ENCODE peak calls at places on chromosomes 11 and 22, in nine cellular contexts. One of them, this sample, is unnamed. For H3K36me3, the result is how much of the 10 kb centered on the place peaks cover.

GRCh38 chr11:94450061-94450460 is 43.6 kb downstream of the MRE11 start:
- DNase-seq in suprapubic skin: no peak
- DNase-seq in transverse colon: no peak
- DNase-seq in endothelial cell of umbilical vein: peak
- DNase-seq in body of pancreas: no peak
- DNase-seq in vagina: no peak
- DNase-seq in breast epithelium: no peak
- DNase-seq in IMR-90: peak
- DNase-seq in HCT116: no peak
- DNase-seq in this sample: no peak

GRCh38 chr11:98194611-98195010 is 826.1 kb upstream of the CNTN5 start:
- DNase-seq in vagina: no peak
- DNase-seq in transverse colon: no peak
- DNase-seq in endothelial cell of umbilical vein: no peak
- DNase-seq in breast epithelium: no peak
- DNase-seq in suprapubic skin: no peak
- DNase-seq in IMR-90: no peak
- DNase-seq in HCT116: no peak
- DNase-seq in body of pancreas: no peak
- DNase-seq in this sample: no peak

GRCh38 chr11:96167233-96167632 is 175.8 kb downstream of the MAML2 start:
- DNase-seq in transverse colon: no peak
- DNase-seq in endothelial cell of umbilical vein: no peak
- DNase-seq in body of pancreas: no peak
- DNase-seq in HCT116: no peak
- DNase-seq in breast epithelium: no peak
- DNase-seq in vagina: no peak
- DNase-seq in suprapubic skin: no peak
- DNase-seq in IMR-90: no peak
- DNase-seq in this sample: no peak

GRCh38 chr11:130549393-130549999 is 101.1 kb downstream of the ADAMTS15 start:
- DNase-seq in transverse colon: no peak
- DNase-seq in HCT116: no peak
- DNase-seq in endothelial cell of umbilical vein: no peak
- DNase-seq in breast epithelium: no peak
- DNase-seq in body of pancreas: no peak
- DNase-seq in IMR-90: no peak
- DNase-seq in suprapubic skin: no peak
- DNase-seq in vagina: no peak
- DNase-seq in this sample: no peak

GRCh38 chr22:30015846-30016245 is 64.4 kb upstream of the HORMAD2 start:
- DNase-seq in vagina: no peak
- DNase-seq in body of pancreas: no peak
- DNase-seq in breast epithelium: no peak
- DNase-seq in HCT116: no peak
- DNase-seq in endothelial cell of umbilical vein: no peak
- DNase-seq in suprapubic skin: no peak
- DNase-seq in IMR-90: peak
- DNase-seq in transverse colon: no peak
- DNase-seq in this sample: no peak

GRCh38 chr22:23118647-23119491 is 22.9 kb downstream of the RSPH14 start:
- DNase-seq in IMR-90: no peak
- DNase-seq in HCT116: no peak
- DNase-seq in endothelial cell of umbilical vein: no peak
- DNase-seq in transverse colon: no peak
- DNase-seq in body of pancreas: no peak
- DNase-seq in breast epithelium: no peak
- DNase-seq in suprapubic skin: no peak
- DNase-seq in vagina: no peak
- DNase-seq in this sample: no peak

GRCh38 chr11:36056160-36056751 is 112.4 kb downstream of the LDLRAD3 start:
- DNase-seq in breast epithelium: no peak
- DNase-seq in body of pancreas: peak
- DNase-seq in endothelial cell of umbilical vein: peak
- DNase-seq in IMR-90: peak
- DNase-seq in HCT116: no peak
- DNase-seq in suprapubic skin: no peak
- DNase-seq in transverse colon: no peak
- DNase-seq in vagina: no peak
- DNase-seq in this sample: no peak

GRCh38 chr11:113796663-113797259 is 17.2 kb downstream of the CLDN25 start:
- DNase-seq in endothelial cell of umbilical vein: peak
- DNase-seq in vagina: no peak
- DNase-seq in body of pancreas: peak
- DNase-seq in suprapubic skin: no peak
- DNase-seq in transverse colon: no peak
- DNase-seq in IMR-90: peak
- DNase-seq in HCT116: peak
- DNase-seq in breast epithelium: no peak
- DNase-seq in this sample: peak

GRCh38 chr11:113474362-113475159 is 637 bp downstream of the DRD2 start:
- DNase-seq in IMR-90: peak
- DNase-seq in HCT116: no peak
- DNase-seq in transverse colon: peak
- DNase-seq in vagina: peak
- DNase-seq in endothelial cell of umbilical vein: peak
- DNase-seq in breast epithelium: peak
- DNase-seq in body of pancreas: peak
- DNase-seq in suprapubic skin: peak
- DNase-seq in this sample: peak

GRCh38 chr22:50267591-50268390 is 2.4 kb downstream of the MAPK11 start:
- DNase-seq in breast epithelium: peak
- DNase-seq in HCT116: no peak
- DNase-seq in vagina: no peak
- DNase-seq in body of pancreas: peak
- DNase-seq in transverse colon: peak
- DNase-seq in endothelial cell of umbilical vein: peak
- DNase-seq in IMR-90: peak
- DNase-seq in suprapubic skin: no peak
- DNase-seq in this sample: peak

GRCh38 chr11:10628506-10629236 is 60.2 kb upstream of the LYVE1 start:
- DNase-seq in breast epithelium: no peak
- DNase-seq in endothelial cell of umbilical vein: no peak
- DNase-seq in transverse colon: no peak
- DNase-seq in vagina: no peak
- DNase-seq in body of pancreas: no peak
- DNase-seq in HCT116: no peak
- DNase-seq in IMR-90: no peak
- DNase-seq in suprapubic skin: no peak
- DNase-seq in this sample: no peak

GRCh38 chr11:66600219-66600923 is 7.4 kb downstream of the CCS start:
- DNase-seq in vagina: no peak
- DNase-seq in IMR-90: peak
- DNase-seq in endothelial cell of umbilical vein: no peak
- DNase-seq in body of pancreas: no peak
- DNase-seq in HCT116: no peak
- DNase-seq in breast epithelium: no peak
- DNase-seq in transverse colon: no peak
- DNase-seq in suprapubic skin: no peak
- DNase-seq in this sample: no peak

GRCh38 chr11:113204280-113204679 is 110.1 kb upstream of the TTC12 start:
- DNase-seq in vagina: no peak
- DNase-seq in transverse colon: no peak
- DNase-seq in suprapubic skin: no peak
- DNase-seq in HCT116: no peak
- DNase-seq in body of pancreas: no peak
- DNase-seq in breast epithelium: no peak
- DNase-seq in endothelial cell of umbilical vein: no peak
- DNase-seq in IMR-90: no peak
- DNase-seq in this sample: no peak

GRCh38 chr11:123158609-123159008 is 36.4 kb downstream of the CLMP start:
- DNase-seq in body of pancreas: no peak
- DNase-seq in breast epithelium: no peak
- DNase-seq in IMR-90: no peak
- DNase-seq in endothelial cell of umbilical vein: no peak
- DNase-seq in transverse colon: no peak
- DNase-seq in vagina: no peak
- DNase-seq in HCT116: no peak
- DNase-seq in suprapubic skin: no peak
- DNase-seq in this sample: no peak

GRCh38 chr11:125224391-125225015 is 60.0 kb downstream of the PKNOX2 start:
- DNase-seq in HCT116: peak
- DNase-seq in IMR-90: peak
- DNase-seq in transverse colon: no peak
- DNase-seq in suprapubic skin: no peak
- DNase-seq in endothelial cell of umbilical vein: peak
- DNase-seq in vagina: no peak
- DNase-seq in breast epithelium: no peak
- DNase-seq in body of pancreas: peak
- DNase-seq in this sample: no peak

GRCh38 chr11:100404907-100405306 is 282.2 kb upstream of the ARHGAP42 start:
- DNase-seq in HCT116: no peak
- DNase-seq in suprapubic skin: no peak
- DNase-seq in vagina: no peak
- DNase-seq in body of pancreas: no peak
- DNase-seq in IMR-90: no peak
- DNase-seq in transverse colon: no peak
- DNase-seq in endothelial cell of umbilical vein: no peak
- DNase-seq in breast epithelium: no peak
- DNase-seq in this sample: no peak

GRCh38 chr22:23787600-23787896 is 782 bp downstream of the SMARCB1 start:
- DNase-seq in suprapubic skin: no peak
- DNase-seq in HCT116: no peak
- DNase-seq in breast epithelium: no peak
- DNase-seq in endothelial cell of umbilical vein: no peak
- DNase-seq in IMR-90: no peak
- DNase-seq in body of pancreas: no peak
- DNase-seq in transverse colon: no peak
- DNase-seq in vagina: no peak
- DNase-seq in this sample: no peak

GRCh38 chr22:28952857-28953256 is 69.5 kb downstream of the ZNRF3 start:
- DNase-seq in suprapubic skin: no peak
- DNase-seq in HCT116: no peak
- DNase-seq in transverse colon: no peak
- DNase-seq in breast epithelium: no peak
- DNase-seq in vagina: no peak
- DNase-seq in body of pancreas: no peak
- DNase-seq in IMR-90: peak
- DNase-seq in endothelial cell of umbilical vein: no peak
- DNase-seq in this sample: peak

DNA sequence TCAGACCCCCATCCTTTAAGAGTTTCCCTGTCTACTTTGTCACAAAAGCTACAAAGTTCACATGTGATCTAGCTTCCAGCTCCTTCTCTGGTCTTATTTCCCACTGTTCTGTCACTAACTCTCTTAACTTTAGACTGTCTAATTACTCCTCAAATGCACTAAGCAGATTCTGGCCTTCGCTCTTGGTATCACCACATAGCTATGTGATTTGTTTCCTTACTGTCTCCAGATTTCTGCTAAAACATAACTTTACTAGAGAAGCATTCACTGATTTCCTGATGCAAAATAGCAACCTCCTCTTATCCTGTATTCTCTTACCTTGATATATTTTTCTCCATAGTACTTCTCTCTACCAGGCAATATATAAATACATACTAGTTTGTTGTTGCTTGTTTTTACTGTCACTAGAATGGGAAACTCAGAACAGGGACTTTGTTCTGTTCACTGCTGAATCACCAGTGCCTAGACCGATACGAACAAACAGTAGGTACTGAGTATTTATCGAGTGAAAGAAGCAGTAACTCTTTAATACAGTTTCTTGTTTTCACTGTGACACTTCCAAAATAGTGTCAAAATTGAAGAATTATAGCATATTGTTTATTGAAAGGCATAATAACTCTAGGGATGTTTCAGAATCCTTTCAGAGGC is 205.6 kb downstream of the DDX10 start:
- DNase-seq in suprapubic skin: no peak
- DNase-seq in transverse colon: no peak
- DNase-seq in vagina: no peak
- DNase-seq in breast epithelium: no peak
- DNase-seq in IMR-90: peak
- DNase-seq in endothelial cell of umbilical vein: peak
- DNase-seq in body of pancreas: no peak
- DNase-seq in HCT116: no peak
- DNase-seq in this sample: no peak
- TF ChIP-seq POLR2A in suprapubic skin: no peak
- TF ChIP-seq POLR2A in transverse colon: no peak
- TF ChIP-seq POLR2A in vagina: no peak
- TF ChIP-seq POLR2A in breast epithelium: no peak
- TF ChIP-seq POLR2A in IMR-90: no peak
- TF ChIP-seq POLR2A in endothelial cell of umbilical vein: no peak
- TF ChIP-seq POLR2A in body of pancreas: no peak
- TF ChIP-seq POLR2A in HCT116: no peak
- TF ChIP-seq POLR2A in this sample: no peak

GRCh38 chr22:17890245-17890671 is 116.0 kb upstream of the BID start:
- DNase-seq in transverse colon: peak
- DNase-seq in IMR-90: peak
- DNase-seq in breast epithelium: no peak
- DNase-seq in endothelial cell of umbilical vein: no peak
- DNase-seq in body of pancreas: no peak
- DNase-seq in suprapubic skin: no peak
- DNase-seq in vagina: no peak
- DNase-seq in HCT116: no peak
- DNase-seq in this sample: no peak
- H3K36me3 ChIP-seq in transverse colon: under half
- H3K36me3 ChIP-seq in IMR-90: under half
- H3K36me3 ChIP-seq in breast epithelium: under half
- H3K36me3 ChIP-seq in endothelial cell of umbilical vein: under half
- H3K36me3 ChIP-seq in body of pancreas: under half
- H3K36me3 ChIP-seq in suprapubic skin: half or more
- H3K36me3 ChIP-seq in vagina: half or more
- H3K36me3 ChIP-seq in HCT116: under half
- H3K36me3 ChIP-seq in this sample: under half

GRCh38 chr11:57597461-57597892 is at the start of gene SERPING1:
- DNase-seq in vagina: peak
- DNase-seq in endothelial cell of umbilical vein: no peak
- DNase-seq in transverse colon: peak
- DNase-seq in breast epithelium: peak
- DNase-seq in body of pancreas: peak
- DNase-seq in suprapubic skin: peak
- DNase-seq in HCT116: no peak
- DNase-seq in IMR-90: no peak
- DNase-seq in this sample: peak
- TF ChIP-seq POLR2A in vagina: no peak
- TF ChIP-seq POLR2A in endothelial cell of umbilical vein: no peak
- TF ChIP-seq POLR2A in transverse colon: no peak
- TF ChIP-seq POLR2A in breast epithelium: peak
- TF ChIP-seq POLR2A in body of pancreas: peak
- TF ChIP-seq POLR2A in suprapubic skin: no peak
- TF ChIP-seq POLR2A in HCT116: no peak
- TF ChIP-seq POLR2A in IMR-90: no peak
- TF ChIP-seq POLR2A in this sample: no peak

DNA sequence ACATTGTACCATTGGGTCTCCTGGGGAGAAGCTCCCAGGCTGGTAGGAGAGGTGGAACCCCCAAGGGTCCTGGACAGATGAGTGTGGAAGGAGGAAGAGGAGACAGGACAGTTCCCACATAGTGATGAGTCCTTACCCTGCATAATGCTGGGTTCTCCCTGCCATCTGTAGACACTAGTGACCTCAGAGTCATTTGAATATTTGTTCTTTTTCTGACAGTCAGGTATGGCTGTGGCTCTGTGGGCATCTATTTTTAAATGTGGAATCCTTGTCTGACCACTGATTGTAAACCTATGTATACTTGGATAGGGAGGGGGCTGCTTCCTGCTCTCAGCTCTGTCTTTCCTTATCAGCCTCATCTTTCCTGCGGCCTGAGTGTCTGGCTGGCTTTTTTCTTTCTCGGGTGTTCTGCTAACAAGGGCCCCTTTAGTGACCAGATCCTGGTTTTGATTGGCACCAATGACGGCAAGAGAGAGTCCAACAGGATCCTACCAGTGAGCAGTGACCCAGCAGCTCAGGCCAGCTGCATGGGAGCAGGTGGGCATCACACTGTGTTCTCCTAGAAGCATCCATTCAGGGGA is 2.6 kb upstream of the SLC5A1 start:
- DNase-seq in suprapubic skin: no peak
- DNase-seq in HCT116: no peak
- DNase-seq in transverse colon: no peak
- DNase-seq in vagina: no peak
- DNase-seq in breast epithelium: no peak
- DNase-seq in endothelial cell of umbilical vein: no peak
- DNase-seq in IMR-90: no peak
- DNase-seq in body of pancreas: no peak
- DNase-seq in this sample: no peak
- H3K36me3 ChIP-seq in suprapubic skin: under half
- H3K36me3 ChIP-seq in HCT116: under half
- H3K36me3 ChIP-seq in transverse colon: under half
- H3K36me3 ChIP-seq in vagina: under half
- H3K36me3 ChIP-seq in breast epithelium: under half
- H3K36me3 ChIP-seq in endothelial cell of umbilical vein: under half
- H3K36me3 ChIP-seq in IMR-90: under half
- H3K36me3 ChIP-seq in body of pancreas: under half
- H3K36me3 ChIP-seq in this sample: under half